ENCODE peak calls at places on chromosomes 5 and 9, in six cellular contexts. One of them, this sample, is unnamed. For H3K79me2, the result is how much of the 10 kb centered on the place peaks cover.

GRCh38 chr5:89087128-89087527 is 204.1 kb upstream of the MEF2C start:
- DNase-seq in H9: no peak
- DNase-seq in PC-9: no peak
- DNase-seq in keratinocyte: no peak
- DNase-seq in OCI-LY7: no peak
- DNase-seq in neural progenitor cell: no peak
- DNase-seq in this sample: no peak

GRCh38 chr5:128487041-128487440 is 51.0 kb downstream of the FBN2 start:
- DNase-seq in OCI-LY7: no peak
- DNase-seq in neural progenitor cell: no peak
- DNase-seq in keratinocyte: no peak
- DNase-seq in H9: no peak
- DNase-seq in PC-9: no peak
- DNase-seq in this sample: peak

GRCh38 chr5:71938886-71939285 is 168.4 kb upstream of the MAP1B start:
- DNase-seq in PC-9: peak
- DNase-seq in neural progenitor cell: no peak
- DNase-seq in H9: peak
- DNase-seq in keratinocyte: peak
- DNase-seq in OCI-LY7: no peak
- DNase-seq in this sample: peak

GRCh38 chr5:10741661-10742060 is 19.4 kb downstream of the DAP start:
- DNase-seq in H9: no peak
- DNase-seq in neural progenitor cell: no peak
- DNase-seq in PC-9: no peak
- DNase-seq in OCI-LY7: no peak
- DNase-seq in keratinocyte: no peak
- DNase-seq in this sample: no peak

GRCh38 chr5:112800901-112801300 is 60.2 kb upstream of the SRP19 start:
- DNase-seq in H9: no peak
- DNase-seq in PC-9: no peak
- DNase-seq in OCI-LY7: no peak
- DNase-seq in keratinocyte: no peak
- DNase-seq in neural progenitor cell: no peak
- DNase-seq in this sample: no peak

GRCh38 chr5:74562116-74562515 is 78.4 kb downstream of the ENC1 start:
- DNase-seq in PC-9: no peak
- DNase-seq in OCI-LY7: no peak
- DNase-seq in H9: no peak
- DNase-seq in neural progenitor cell: no peak
- DNase-seq in keratinocyte: no peak
- DNase-seq in this sample: peak

GRCh38 chr5:128498844-128499455 is 39.1 kb downstream of the FBN2 start:
- DNase-seq in H9: no peak
- DNase-seq in neural progenitor cell: peak
- DNase-seq in PC-9: no peak
- DNase-seq in keratinocyte: no peak
- DNase-seq in OCI-LY7: peak
- DNase-seq in this sample: peak

GRCh38 chr5:123206618-123207320 is 117.7 kb downstream of the PRDM6 start:
- DNase-seq in OCI-LY7: no peak
- DNase-seq in neural progenitor cell: no peak
- DNase-seq in H9: no peak
- DNase-seq in keratinocyte: no peak
- DNase-seq in PC-9: no peak
- DNase-seq in this sample: no peak

GRCh38 chr5:143499480-143500114 is 96.1 kb upstream of the NR3C1 start:
- DNase-seq in PC-9: no peak
- DNase-seq in OCI-LY7: peak
- DNase-seq in keratinocyte: no peak
- DNase-seq in neural progenitor cell: no peak
- DNase-seq in H9: no peak
- DNase-seq in this sample: no peak

GRCh38 chr9:88706193-88707112 is 171.5 kb downstream of the NXNL2 start:
- DNase-seq in keratinocyte: no peak
- DNase-seq in OCI-LY7: no peak
- DNase-seq in H9: no peak
- DNase-seq in PC-9: no peak
- DNase-seq in neural progenitor cell: peak
- DNase-seq in this sample: no peak

GRCh38 chr5:87392170-87392569 is 20.6 kb downstream of the CCNH start:
- DNase-seq in PC-9: no peak
- DNase-seq in keratinocyte: no peak
- DNase-seq in H9: no peak
- DNase-seq in neural progenitor cell: no peak
- DNase-seq in OCI-LY7: no peak
- DNase-seq in this sample: no peak

GRCh38 chr5:87390075-87390474 is 22.7 kb downstream of the CCNH start:
- DNase-seq in H9: no peak
- DNase-seq in PC-9: no peak
- DNase-seq in neural progenitor cell: no peak
- DNase-seq in keratinocyte: no peak
- DNase-seq in OCI-LY7: no peak
- DNase-seq in this sample: no peak

GRCh38 chr5:87393331-87393730 is 19.4 kb downstream of the CCNH start:
- DNase-seq in H9: no peak
- DNase-seq in OCI-LY7: no peak
- DNase-seq in keratinocyte: no peak
- DNase-seq in PC-9: no peak
- DNase-seq in neural progenitor cell: no peak
- DNase-seq in this sample: peak

GRCh38 chr5:87390576-87391199 is 22.0 kb downstream of the CCNH start:
- DNase-seq in keratinocyte: no peak
- DNase-seq in neural progenitor cell: no peak
- DNase-seq in OCI-LY7: no peak
- DNase-seq in PC-9: no peak
- DNase-seq in H9: no peak
- DNase-seq in this sample: peak

DNA sequence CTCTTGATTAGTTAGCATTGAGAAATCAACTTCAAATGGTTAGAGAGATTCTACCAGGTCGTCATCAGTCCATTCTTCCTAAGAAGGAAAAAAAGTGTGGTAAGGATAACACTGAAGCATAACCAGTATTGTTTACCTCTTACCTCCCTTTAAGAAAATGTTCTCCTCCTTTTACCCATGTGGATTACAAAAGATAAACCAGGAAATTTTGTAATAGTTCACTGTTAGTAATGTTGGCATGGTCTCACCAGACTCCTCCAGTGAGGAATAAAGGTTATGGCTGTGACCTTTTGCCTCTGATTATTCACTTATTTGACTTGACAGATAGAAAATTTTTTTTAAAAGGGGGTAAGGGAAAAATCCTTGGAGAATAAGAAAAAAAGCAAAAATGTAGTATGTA is 18.3 kb downstream of the CCNH start:
- DNase-seq in PC-9: no peak
- DNase-seq in neural progenitor cell: no peak
- DNase-seq in OCI-LY7: no peak
- DNase-seq in keratinocyte: no peak
- DNase-seq in H9: no peak
- DNase-seq in this sample: peak
- H3K79me2 ChIP-seq in PC-9: under half
- H3K79me2 ChIP-seq in neural progenitor cell: under half
- H3K79me2 ChIP-seq in OCI-LY7: under half
- H3K79me2 ChIP-seq in keratinocyte: under half
- H3K79me2 ChIP-seq in H9: under half
- H3K79me2 ChIP-seq in this sample: under half

DNA sequence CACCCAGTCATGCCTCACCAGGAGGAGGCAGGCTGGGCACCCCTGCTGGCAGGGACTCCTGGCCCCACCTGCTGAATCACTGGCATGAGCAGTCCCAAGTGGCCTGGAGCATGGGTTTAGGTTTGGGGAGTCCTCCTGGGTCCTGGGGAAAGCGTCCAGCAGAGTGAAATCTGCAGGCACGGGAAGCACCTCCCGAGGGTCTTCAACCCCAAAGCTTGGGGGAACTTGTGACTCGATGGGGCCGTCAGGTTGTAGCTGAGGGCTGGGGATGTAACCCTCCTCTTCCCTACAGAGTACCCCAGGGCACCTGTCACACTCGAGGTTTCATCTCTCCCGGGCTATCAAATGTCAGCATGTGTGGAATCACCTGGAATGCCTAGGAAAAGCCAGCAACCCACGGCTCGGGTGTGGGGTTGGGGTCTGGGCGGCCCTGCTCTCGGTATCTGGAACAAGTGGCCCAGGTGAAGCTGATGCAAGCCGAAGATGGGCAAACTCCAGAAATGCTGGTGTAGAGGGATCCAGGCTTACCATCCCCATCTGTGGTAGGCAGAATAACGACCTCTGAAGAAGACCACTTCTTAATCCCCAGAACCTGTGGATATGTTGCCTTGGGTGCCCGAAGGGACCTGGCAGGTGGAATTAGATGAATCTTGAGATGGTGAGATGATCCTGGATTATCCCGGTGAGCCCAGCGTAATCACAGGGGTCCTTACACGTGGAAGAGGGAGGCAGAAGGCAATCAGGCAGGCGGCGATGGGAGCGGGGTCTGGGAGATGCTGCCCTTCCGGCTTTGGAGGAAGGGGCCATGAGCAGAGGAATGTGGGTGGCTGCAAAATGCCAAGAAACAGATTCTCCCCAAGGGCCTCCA is 6.1 kb upstream of the RASGEF1C start:
- DNase-seq in OCI-LY7: no peak
- DNase-seq in PC-9: no peak
- DNase-seq in H9: no peak
- DNase-seq in keratinocyte: no peak
- DNase-seq in neural progenitor cell: no peak
- DNase-seq in this sample: no peak
- TF ChIP-seq CTCF in OCI-LY7: no peak
- TF ChIP-seq CTCF in PC-9: no peak
- TF ChIP-seq CTCF in H9: peak
- TF ChIP-seq CTCF in keratinocyte: no peak
- TF ChIP-seq CTCF in neural progenitor cell: no peak
- TF ChIP-seq CTCF in this sample: no peak

GRCh38 chr9:25994605-25995004 is 316.4 kb upstream of the TUSC1 start:
- DNase-seq in OCI-LY7: no peak
- DNase-seq in PC-9: no peak
- DNase-seq in keratinocyte: no peak
- DNase-seq in neural progenitor cell: no peak
- DNase-seq in H9: no peak
- DNase-seq in this sample: no peak
- H3K4me2 ChIP-seq in OCI-LY7: no peak
- H3K4me2 ChIP-seq in PC-9: no peak
- H3K4me2 ChIP-seq in keratinocyte: no peak
- H3K4me2 ChIP-seq in neural progenitor cell: no peak
- H3K4me2 ChIP-seq in H9: no peak
- H3K4me2 ChIP-seq in this sample: no peak

GRCh38 chr5:119355636-119356383 is at the start of gene TNFAIP8:
- DNase-seq in OCI-LY7: peak
- DNase-seq in neural progenitor cell: peak
- DNase-seq in H9: peak
- DNase-seq in keratinocyte: no peak
- DNase-seq in PC-9: peak
- DNase-seq in this sample: peak
- H3K79me2 ChIP-seq in OCI-LY7: half or more
- H3K79me2 ChIP-seq in neural progenitor cell: under half
- H3K79me2 ChIP-seq in H9: under half
- H3K79me2 ChIP-seq in keratinocyte: under half
- H3K79me2 ChIP-seq in PC-9: under half
- H3K79me2 ChIP-seq in this sample: under half

GRCh38 chr5:79014631-79015030 is 29.5 kb upstream of the ARSB start:
- DNase-seq in H9: no peak
- DNase-seq in neural progenitor cell: no peak
- DNase-seq in keratinocyte: no peak
- DNase-seq in OCI-LY7: no peak
- DNase-seq in PC-9: no peak
- DNase-seq in this sample: no peak

GRCh38 chr5:79005939-79006338 is 20.8 kb upstream of the ARSB start:
- DNase-seq in neural progenitor cell: no peak
- DNase-seq in H9: no peak
- DNase-seq in keratinocyte: no peak
- DNase-seq in OCI-LY7: no peak
- DNase-seq in PC-9: no peak
- DNase-seq in this sample: no peak

GRCh38 chr5:79011869-79012268 is 26.8 kb upstream of the ARSB start:
- DNase-seq in keratinocyte: no peak
- DNase-seq in H9: no peak
- DNase-seq in neural progenitor cell: no peak
- DNase-seq in OCI-LY7: no peak
- DNase-seq in PC-9: no peak
- DNase-seq in this sample: no peak

GRCh38 chr5:79008362-79008761 is 23.3 kb upstream of the ARSB start:
- DNase-seq in neural progenitor cell: no peak
- DNase-seq in keratinocyte: no peak
- DNase-seq in H9: no peak
- DNase-seq in PC-9: no peak
- DNase-seq in OCI-LY7: no peak
- DNase-seq in this sample: no peak

DNA sequence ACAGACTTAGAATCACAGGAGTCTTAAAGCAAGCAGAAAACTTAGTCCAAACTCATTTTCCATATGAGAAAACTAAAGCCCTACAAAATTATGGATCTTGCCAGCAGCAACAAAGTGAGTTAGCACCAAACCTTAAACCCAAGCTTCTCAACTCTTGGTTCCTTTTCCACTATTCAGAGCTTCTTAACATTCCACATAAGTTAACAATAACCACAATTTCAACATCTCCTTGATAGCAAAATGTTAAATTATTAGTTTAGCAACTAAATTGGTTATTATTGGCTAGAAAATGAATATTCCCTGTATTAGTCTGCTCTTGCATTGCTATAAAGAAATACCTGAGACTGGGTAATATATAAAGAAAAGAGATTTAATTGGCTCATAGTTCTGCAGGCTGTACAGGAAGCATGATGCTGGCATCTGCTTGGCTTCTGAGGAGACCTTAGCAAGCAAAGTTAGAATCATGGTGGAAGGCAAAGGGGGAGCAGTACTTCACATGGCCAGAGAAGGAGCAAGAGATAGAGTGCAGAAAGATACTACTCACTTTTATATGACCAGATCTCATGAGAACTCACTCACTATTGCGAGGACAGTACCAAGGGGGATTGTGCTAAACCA is 26.2 kb upstream of the ARSB start:
- DNase-seq in OCI-LY7: no peak
- DNase-seq in keratinocyte: no peak
- DNase-seq in PC-9: no peak
- DNase-seq in neural progenitor cell: no peak
- DNase-seq in H9: no peak
- DNase-seq in this sample: no peak
- TF ChIP-seq CTCF in OCI-LY7: peak
- TF ChIP-seq CTCF in keratinocyte: no peak
- TF ChIP-seq CTCF in PC-9: no peak
- TF ChIP-seq CTCF in neural progenitor cell: no peak
- TF ChIP-seq CTCF in H9: no peak
- TF ChIP-seq CTCF in this sample: no peak

GRCh38 chr5:38598296-38598993 is 42.0 kb upstream of the LIFR start:
- DNase-seq in H9: no peak
- DNase-seq in keratinocyte: no peak
- DNase-seq in OCI-LY7: no peak
- DNase-seq in PC-9: peak
- DNase-seq in neural progenitor cell: no peak
- DNase-seq in this sample: no peak
- H3K4me2 ChIP-seq in H9: no peak
- H3K4me2 ChIP-seq in keratinocyte: no peak
- H3K4me2 ChIP-seq in OCI-LY7: no peak
- H3K4me2 ChIP-seq in PC-9: peak
- H3K4me2 ChIP-seq in neural progenitor cell: no peak
- H3K4me2 ChIP-seq in this sample: peak

GRCh38 chr5:39175273-39175955 is 43.9 kb downstream of the FYB1 start:
- DNase-seq in H9: no peak
- DNase-seq in neural progenitor cell: no peak
- DNase-seq in OCI-LY7: no peak
- DNase-seq in PC-9: no peak
- DNase-seq in keratinocyte: no peak
- DNase-seq in this sample: no peak
- H3K79me2 ChIP-seq in H9: under half
- H3K79me2 ChIP-seq in neural progenitor cell: under half
- H3K79me2 ChIP-seq in OCI-LY7: under half
- H3K79me2 ChIP-seq in PC-9: under half
- H3K79me2 ChIP-seq in keratinocyte: under half
- H3K79me2 ChIP-seq in this sample: under half

This sample was measured in PC-3.